ENCODE peak calls at places on chromosomes 13 and 19, in four cellular contexts. D is HepG2, I is H1, B is GM12878. L is an unnamed sample. For H3K9me3, the result is how much of the 10 kb centered on the place peaks cover.

GRCh38 chr13:83350569-83350968 is 531.7 kb downstream of the SLITRK1 start:
- DNase-seq in D (no peak), I (no peak), B (no peak), L (no peak)

GRCh38 chr19:37817180-37817911 is 38.0 kb upstream of the ZNF573 start:
- DNase-seq in D (no peak), I (peak), B (no peak), L (peak)

GRCh38 chr13:110330491-110331001 is 23.5 kb downstream of the COL4A2 start:
- DNase-seq in D (no peak), I (no peak), B (no peak), L (no peak)

GRCh38 chr13:21435710-21436151 is 23.4 kb downstream of the ZDHHC20 start:
- DNase-seq in D (peak), I (no peak), B (peak), L (no peak)

GRCh38 chr19:50794778-50795664 is 4.8 kb downstream of the ACP4 start:
- DNase-seq in D (no peak), I (peak), B (no peak), L (no peak)

GRCh38 chr19:45913874-45914830 is at the start of gene NANOS2:
- DNase-seq in D (peak), I (peak), B (no peak), L (peak)

GRCh38 chr19:30391554-30392551 is 19.7 kb downstream of the ZNF536 start:
- DNase-seq in D (no peak), I (peak), B (no peak), L (no peak)

GRCh38 chr19:574658-575526 is 2.5 kb downstream of the BSG start:
- DNase-seq in D (peak), I (no peak), B (peak), L (no peak)

GRCh38 chr13:97435794-97436193 is 1.8 kb downstream of the RAP2A start:
- DNase-seq in D (no peak), I (no peak), B (no peak), L (no peak)

GRCh38 chr13:39201075-39201630 is 162.9 kb downstream of the NHLRC3 start:
- DNase-seq in D (no peak), I (no peak), B (no peak), L (no peak)

GRCh38 chr19:52028780-52029123 is 573 bp upstream of the ZNF614 start:
- DNase-seq in D (no peak), I (no peak), B (no peak), L (no peak)

GRCh38 chr19:19386373-19386869 is 19.1 kb upstream of the GATAD2A start:
- DNase-seq in D (no peak), I (peak), B (no peak), L (no peak)

GRCh38 chr19:10270616-10271394 is at the start of gene ICAM1:
- DNase-seq in D (peak), I (peak), B (no peak), L (no peak)

GRCh38 chr19:48271531-48272151 is 1.8 kb downstream of the ZNF114 start:
- DNase-seq in D (peak), I (peak), B (no peak), L (peak)

GRCh38 chr19:1744133-1744665 is 9.1 kb upstream of the ONECUT3 start:
- DNase-seq in D (no peak), I (no peak), B (no peak), L (no peak)

GRCh38 chr19:5138606-5139594 is 170.0 kb downstream of the KDM4B start:
- DNase-seq in D (no peak), I (no peak), B (peak), L (no peak)

DNA sequence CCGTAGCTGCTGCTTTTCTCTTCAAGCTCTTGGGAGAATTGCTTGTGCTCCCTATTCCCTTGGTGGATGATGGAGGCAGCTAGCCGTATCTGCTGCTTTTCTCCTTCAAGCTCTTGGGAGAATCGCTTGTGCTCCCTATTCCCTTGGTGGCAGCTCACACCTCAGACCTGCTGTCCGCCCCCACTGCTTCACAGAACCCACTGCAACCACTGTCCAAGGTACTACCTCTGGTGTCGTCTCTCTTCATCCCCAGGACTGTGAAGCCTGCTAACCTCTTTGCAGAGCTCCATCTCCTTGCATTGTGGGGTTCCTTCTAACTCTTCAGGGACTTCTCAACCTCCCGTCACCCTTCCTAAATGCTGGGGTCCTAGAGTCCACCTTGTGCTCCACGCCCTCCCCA is 4.6 kb upstream of the ERVK3-1 start:
- DNase-seq in D (no peak), I (no peak), B (no peak), L (no peak)
- H3K9me3 ChIP-seq in D (under half), I (under half), B (under half), L (under half)

GRCh38 chr13:60755380-60756163 is 358.6 kb downstream of the TDRD3 start:
- DNase-seq in D (no peak), I (no peak), B (no peak), L (no peak)
- TF ChIP-seq ZNF274 in D (no peak), I (no peak), B (no peak), L (no peak)

DNA sequence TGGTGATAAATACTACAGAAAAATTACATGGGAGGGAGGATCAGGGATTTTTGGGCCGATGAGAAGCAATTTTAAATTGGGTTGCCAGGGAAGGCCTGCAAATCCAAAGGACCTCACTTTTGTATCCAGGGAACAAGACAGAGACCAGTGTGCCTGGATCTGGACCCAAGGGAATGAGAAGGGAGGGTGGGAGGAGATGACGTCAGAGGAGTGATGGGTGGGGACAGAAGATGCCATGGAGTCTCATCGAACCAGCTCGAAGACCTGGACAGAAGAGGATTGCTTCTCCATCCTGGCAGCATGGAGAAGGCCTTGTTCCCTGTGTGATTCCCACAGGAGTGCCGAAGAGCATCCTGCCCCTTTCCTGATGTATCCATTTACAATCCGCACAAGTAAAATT is 68.9 kb downstream of the ITGBL1 start:
- DNase-seq in D (no peak), I (no peak), B (no peak), L (no peak)
- TF ChIP-seq SUZ12 in D (no peak), I (no peak), B (no peak), L (no peak)

DNA sequence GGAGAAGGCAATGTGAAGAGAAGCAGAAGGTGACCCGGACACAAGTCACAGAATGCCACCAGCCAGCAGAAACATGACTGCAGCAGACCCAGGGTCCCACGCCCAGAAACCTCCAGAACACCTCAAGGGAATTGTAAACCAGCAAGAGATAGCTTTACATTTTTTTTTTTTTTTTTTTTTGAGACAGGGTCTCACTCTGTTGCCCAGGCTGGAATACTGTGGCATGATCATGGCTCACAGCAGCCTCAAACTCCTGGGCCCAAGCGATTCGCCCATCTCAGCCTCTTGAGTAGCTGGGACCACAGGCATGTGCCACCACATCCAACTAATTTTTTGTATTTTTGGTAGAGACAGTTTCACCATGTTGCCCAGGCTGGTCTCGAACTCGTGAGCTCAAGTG is 10.5 kb upstream of the CEACAM20 start:
- DNase-seq in D (no peak), I (no peak), B (no peak), L (no peak)
- H3K9me3 ChIP-seq in D (under half), I (under half), B (under half), L (under half)

DNA sequence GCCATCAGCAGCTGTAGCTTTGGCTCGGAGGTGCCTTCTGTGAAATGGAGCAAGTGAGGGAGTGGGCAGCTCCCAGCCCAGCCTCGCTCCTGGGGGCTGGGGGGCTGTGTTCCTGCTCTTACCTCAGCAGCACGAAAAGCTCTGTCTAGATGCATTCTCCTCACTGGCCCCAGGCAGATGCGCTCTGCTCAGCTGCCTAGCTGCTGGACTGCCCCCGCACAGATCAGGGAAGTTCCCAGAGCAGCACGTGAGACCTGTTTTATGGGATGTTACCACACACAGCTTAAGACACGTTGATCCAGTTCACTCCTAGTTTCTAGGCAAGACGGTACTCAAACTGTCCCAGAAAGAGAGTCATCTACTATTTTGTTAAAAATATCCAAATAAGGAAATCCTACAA is 13.6 kb downstream of the LCP1 start:
- DNase-seq in D (no peak), I (no peak), B (no peak), L (no peak)
- TF ChIP-seq ZNF274 in D (no peak), I (no peak), B (no peak), L (no peak)

L was measured in NT2/D1.